ENCODE peak calls at places on chromosome 21, in eight cellular contexts. P is glutamatergic neuron, R is choroid plexus epithelial cell, W is lower lobe of right lung, T is epithelial cell of esophagus, J is retinal pigment epithelial cell, K is dorsolateral prefrontal cortex, U is cardiac muscle cell. O is an unnamed sample.

GRCh38 chr21:45002381-45003204 is 62.8 kb downstream of the SLX9 start:
- DNase-seq in T (no peak), P (peak), K (no peak), W (peak), J (no peak), U (no peak), R (no peak), O (no peak)

GRCh38 chr21:23398726-23399125 is 2208.6 kb downstream of the MRPL39 start:
- DNase-seq in W (no peak), T (no peak), J (no peak), P (no peak), R (no peak), K (no peak), U (no peak), O (no peak)

GRCh38 chr21:44938976-44939531 is 775 bp upstream of the SLX9 start:
- DNase-seq in R (no peak), W (peak), J (no peak), P (no peak), K (peak), T (no peak), U (no peak), O (no peak)

GRCh38 chr21:40886931-40887330 is 40.0 kb upstream of the DSCAM start:
- DNase-seq in W (no peak), K (no peak), P (no peak), T (peak), R (no peak), J (no peak), U (no peak), O (no peak)

GRCh38 chr21:27225142-27225541 is 258.3 kb upstream of the ADAMTS5 start:
- DNase-seq in W (no peak), T (no peak), P (no peak), U (no peak), K (no peak), J (no peak), R (peak), O (no peak)

GRCh38 chr21:19781881-19782652 is 1216.1 kb upstream of the NCAM2 start:
- DNase-seq in T (no peak), K (no peak), J (no peak), R (peak), U (no peak), P (peak), W (no peak), O (no peak)

GRCh38 chr21:14361958-14362357 is 21.0 kb downstream of the HSPA13 start:
- DNase-seq in W (no peak), K (no peak), P (no peak), U (no peak), J (no peak), R (peak), T (peak), O (no peak)

GRCh38 chr21:32702702-32703101 is 25.1 kb downstream of the SYNJ1 start:
- DNase-seq in K (no peak), R (peak), P (no peak), J (no peak), T (peak), W (no peak), U (no peak), O (no peak)

GRCh38 chr21:46550511-46550941 is 54.4 kb downstream of the S100B start:
- DNase-seq in W (no peak), J (no peak), K (no peak), R (no peak), P (no peak), T (no peak), U (no peak), O (no peak)

GRCh38 chr21:38905328-38905727 is 99.6 kb downstream of the ETS2 start:
- DNase-seq in U (no peak), K (no peak), W (no peak), J (no peak), R (no peak), T (no peak), P (no peak), O (no peak)

GRCh38 chr21:33212159-33212851 is 17.4 kb upstream of the IFNAR2 start:
- DNase-seq in W (no peak), J (no peak), K (peak), R (peak), U (peak), P (no peak), T (peak), O (no peak)

GRCh38 chr21:31260790-31261189 is 83.3 kb downstream of the TIAM1 start:
- DNase-seq in K (no peak), J (no peak), T (peak), R (peak), P (no peak), W (no peak), U (no peak), O (no peak)

GRCh38 chr21:33121715-33122475 is 52.0 kb downstream of the OLIG1 start:
- DNase-seq in R (peak), K (no peak), P (no peak), J (no peak), T (no peak), U (no peak), W (no peak), O (no peak)

GRCh38 chr21:41258617-41259016 is 58.0 kb upstream of the FAM3B start:
- DNase-seq in T (peak), P (no peak), U (no peak), K (no peak), R (no peak), J (no peak), W (no peak), O (no peak)

GRCh38 chr21:30408782-30409494 is 13.1 kb downstream of the KRTAP13-1 start:
- DNase-seq in P (peak), W (peak), J (no peak), R (peak), T (peak), K (no peak), U (peak), O (peak)

GRCh38 chr21:38920631-38921398 is 115.1 kb downstream of the ETS2 start:
- DNase-seq in U (no peak), J (no peak), R (peak), K (no peak), T (no peak), W (no peak), P (no peak), O (no peak)

GRCh38 chr21:42299324-42300044 is 15.7 kb downstream of the TFF3 start:
- DNase-seq in U (no peak), R (no peak), W (peak), K (no peak), P (no peak), J (no peak), T (peak), O (no peak)

GRCh38 chr21:45390121-45390751 is 14.7 kb upstream of the COL18A1 start:
- DNase-seq in R (no peak), W (peak), J (no peak), U (no peak), P (peak), K (no peak), T (no peak), O (no peak)

GRCh38 chr21:46397993-46398392 is 60.7 kb upstream of the DIP2A start:
- DNase-seq in W (no peak), P (no peak), J (no peak), K (peak), R (no peak), U (no peak), T (no peak), O (no peak)

GRCh38 chr21:29187939-29188338 is 57.5 kb downstream of the MAP3K7CL start:
- DNase-seq in W (no peak), K (no peak), J (no peak), U (no peak), T (peak), P (no peak), R (peak), O (no peak)

GRCh38 chr21:37915516-37915915 is 741 bp downstream of the KCNJ6 start:
- DNase-seq in P (peak), R (no peak), U (peak), J (no peak), W (no peak), K (no peak), T (no peak), O (peak)

GRCh38 chr21:21997390-21998333 is 999.5 kb downstream of the NCAM2 start:
- DNase-seq in K (no peak), U (no peak), W (no peak), T (no peak), J (no peak), P (no peak), R (no peak), O (no peak)
- TF ChIP-seq CTCF in K (no peak), U (no peak), W (no peak), T (no peak), J (no peak), P (no peak), R (no peak), O (no peak)

GRCh38 chr21:16851054-16851453 is 661.8 kb upstream of the CXADR start:
- DNase-seq in K (no peak), P (no peak), W (no peak), R (no peak), J (no peak), T (no peak), U (no peak), O (no peak)
- TF ChIP-seq CTCF in K (no peak), P (peak), W (no peak), R (no peak), J (no peak), T (peak), U (no peak), O (peak)

GRCh38 chr21:34509151-34509550 is 2.9 kb downstream of the KCNE1 start:
- DNase-seq in U (no peak), K (no peak), J (no peak), T (no peak), P (no peak), R (no peak), W (no peak), O (no peak)
- TF ChIP-seq CTCF in U (peak), K (no peak), J (peak), T (peak), P (no peak), R (peak), W (peak), O (no peak)

GRCh38 chr21:17930102-17930501 is 110.9 kb upstream of the C21orf91 start:
- DNase-seq in T (no peak), W (no peak), U (no peak), J (no peak), P (no peak), K (no peak), R (no peak), O (no peak)

GRCh38 chr21:17925900-17926299 is 106.7 kb upstream of the C21orf91 start:
- DNase-seq in R (peak), T (peak), K (no peak), W (no peak), J (no peak), U (peak), P (no peak), O (peak)

GRCh38 chr21:17929514-17929913 is 110.4 kb upstream of the C21orf91 start:
- DNase-seq in J (peak), T (no peak), P (no peak), W (no peak), U (no peak), K (no peak), R (no peak), O (no peak)

GRCh38 chr21:17925000-17925610 is 105.9 kb upstream of the C21orf91 start:
- DNase-seq in R (peak), J (no peak), P (peak), K (no peak), U (peak), W (no peak), T (peak), O (peak)

GRCh38 chr21:17931080-17931479 is 111.9 kb upstream of the C21orf91 start:
- DNase-seq in R (peak), J (no peak), U (no peak), T (no peak), W (no peak), P (no peak), K (no peak), O (no peak)
- TF ChIP-seq CTCF in R (peak), J (peak), U (peak), T (peak), W (no peak), P (peak), K (no peak), O (peak)

DNA sequence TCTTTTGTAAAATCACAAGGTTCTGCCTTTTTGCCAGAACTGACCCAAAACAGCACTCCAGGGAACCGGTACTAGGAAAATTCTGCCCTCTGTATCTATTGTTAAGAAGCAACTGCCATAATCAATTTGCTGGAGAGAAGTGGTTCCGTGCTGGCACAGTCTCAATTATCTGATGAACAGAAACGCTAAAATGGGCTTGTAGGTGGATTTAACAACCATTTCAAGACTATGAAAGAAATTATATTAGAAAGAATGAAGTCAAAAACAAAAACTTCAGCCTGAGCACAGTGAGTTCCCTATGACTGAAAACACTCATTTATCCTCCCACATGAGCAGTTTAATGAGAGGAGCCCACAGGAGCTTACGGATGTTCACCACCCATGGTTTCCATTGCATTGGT is 4.4 kb downstream of the JAM2 start:
- DNase-seq in W (no peak), K (no peak), P (no peak), J (no peak), R (no peak), U (no peak), T (no peak), O (no peak)
- TF ChIP-seq CTCF in W (no peak), K (no peak), P (no peak), J (no peak), R (no peak), U (no peak), T (no peak), O (no peak)

GRCh38 chr21:43619856-43620255 is 39.4 kb downstream of the HSF2BP start:
- DNase-seq in K (no peak), W (no peak), T (no peak), R (no peak), U (no peak), J (no peak), P (no peak), O (no peak)
- TF ChIP-seq CTCF in K (no peak), W (no peak), T (peak), R (peak), U (peak), J (no peak), P (no peak), O (no peak)

GRCh38 chr21:36705679-36706481 is 7.0 kb downstream of the SIM2 start:
- DNase-seq in T (no peak), R (no peak), J (no peak), P (peak), W (no peak), U (no peak), K (no peak), O (no peak)

GRCh38 chr21:36706482-36706852 is 7.6 kb downstream of the SIM2 start:
- DNase-seq in T (no peak), W (no peak), P (no peak), J (no peak), K (no peak), U (no peak), R (no peak), O (no peak)

GRCh38 chr21:36708512-36709029 is 9.7 kb downstream of the SIM2 start:
- DNase-seq in J (no peak), T (no peak), P (no peak), W (no peak), U (no peak), R (no peak), K (no peak), O (no peak)

GRCh38 chr21:36707763-36708511 is 9.0 kb downstream of the SIM2 start:
- DNase-seq in U (no peak), P (peak), R (no peak), K (no peak), T (no peak), W (no peak), J (no peak), O (no peak)

DNA sequence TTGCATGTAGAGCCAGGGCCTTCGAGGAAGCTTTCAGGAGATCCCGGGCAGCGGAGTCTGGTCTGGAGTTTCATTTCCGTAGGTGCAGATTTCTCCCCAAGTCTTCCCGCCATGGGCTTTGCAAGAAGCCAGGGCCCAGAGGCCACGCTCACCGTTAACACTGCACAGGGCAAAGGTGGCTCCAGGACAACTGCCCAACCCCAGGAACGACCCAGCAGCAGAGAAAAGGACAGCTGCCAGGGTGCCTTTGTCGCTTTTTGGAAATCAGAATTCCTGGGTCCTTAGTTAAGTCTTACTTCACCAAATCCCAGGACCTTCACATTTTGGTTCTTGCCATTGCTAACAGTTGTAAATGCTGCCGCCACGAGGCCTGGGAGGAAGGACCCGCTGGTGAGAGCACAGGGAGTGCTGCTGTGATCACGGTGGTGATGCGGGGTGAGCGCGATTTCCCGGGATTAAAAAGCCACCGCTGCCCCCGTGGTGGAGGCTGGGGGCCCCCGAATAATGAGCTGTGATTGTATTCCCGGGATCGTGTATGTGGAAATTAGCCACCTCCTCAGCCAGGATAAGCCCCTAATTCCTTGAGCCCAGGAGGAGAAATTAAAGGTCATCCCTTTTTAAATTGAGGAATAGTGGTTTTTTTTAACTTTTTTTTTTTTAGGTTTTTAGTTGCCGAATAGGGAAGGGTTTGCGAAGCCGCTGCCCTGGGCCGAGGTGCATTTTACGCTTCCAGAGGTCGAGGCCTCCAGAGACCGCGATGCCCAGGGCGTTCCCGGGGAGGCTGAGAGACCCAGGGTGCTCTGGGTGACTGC is 8.2 kb downstream of the SIM2 start:
- DNase-seq in U (peak), W (no peak), K (no peak), R (peak), P (peak), J (no peak), T (no peak), O (no peak)
- TF ChIP-seq CTCF in U (peak), W (no peak), K (no peak), R (peak), P (no peak), J (peak), T (peak), O (no peak)

DNA sequence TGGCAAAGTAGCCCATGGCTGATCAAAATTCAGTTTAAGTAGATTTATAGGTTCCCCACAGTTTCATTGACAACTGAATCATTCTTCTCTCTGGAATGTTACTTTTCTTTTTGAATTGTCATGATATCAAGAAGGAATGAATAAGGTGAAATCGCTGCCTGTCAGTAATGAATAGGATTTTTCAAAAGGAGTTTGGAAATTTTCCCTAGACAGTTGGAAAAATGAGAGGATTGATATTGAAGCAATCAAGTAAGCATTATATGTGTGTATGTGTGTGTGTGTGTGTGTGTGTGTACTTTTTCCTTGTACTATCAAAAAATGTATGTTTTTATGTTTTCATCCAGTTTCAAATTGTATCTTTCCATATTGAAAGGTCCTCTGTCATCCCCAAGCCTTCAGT is 479.5 kb downstream of the MRPL39 start:
- DNase-seq in W (no peak), T (no peak), J (no peak), R (no peak), P (no peak), K (no peak), U (no peak), O (no peak)
- TF ChIP-seq CTCF in W (no peak), T (no peak), J (no peak), R (no peak), P (no peak), K (no peak), U (no peak), O (no peak)

DNA sequence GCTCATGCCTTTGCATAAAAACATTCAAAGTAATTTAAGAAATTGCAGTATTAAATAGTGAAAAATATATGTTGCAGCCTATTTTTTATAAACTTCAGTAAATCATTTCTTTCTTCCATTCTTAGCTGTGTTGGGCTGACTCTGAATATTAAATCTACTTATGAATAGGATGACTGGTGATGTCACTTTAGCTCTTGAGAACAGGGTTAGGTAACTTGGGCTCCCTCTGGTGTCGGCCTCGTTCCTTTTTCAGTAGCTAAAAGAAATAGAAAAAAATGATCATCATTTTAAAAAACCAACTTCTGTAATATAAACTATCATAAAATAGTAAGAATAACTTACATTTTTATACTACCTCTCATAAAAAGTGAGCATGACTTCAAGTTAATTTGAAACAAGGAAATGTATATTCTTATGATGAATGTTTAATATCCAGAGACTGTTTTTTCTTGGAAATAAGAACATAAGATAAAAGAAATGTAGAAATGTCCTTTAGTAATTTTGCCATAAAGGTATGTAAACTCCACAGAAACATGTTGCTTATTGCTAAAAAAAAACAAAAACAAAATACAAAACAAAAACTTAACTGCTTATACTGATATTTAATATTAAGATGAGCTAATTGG is 26.8 kb upstream of the NCAM2 start:
- DNase-seq in J (peak), P (peak), U (peak), T (peak), W (no peak), R (peak), K (peak), O (peak)
- TF ChIP-seq CTCF in J (peak), P (peak), U (peak), T (peak), W (peak), R (peak), K (peak), O (peak)